ENCODE peak calls at places on chromosomes 6 and 20, in nine cellular contexts. One of them, this sample, is unnamed.
A peak's percentile ranks its signal among the peaks of the same experiment; 100 is the strongest.

GRCh38 chr6:122207794-122208193 is 191.7 kb upstream of the HSF2 start:
- DNase-seq in esophagus squamous epithelium: no peak
- DNase-seq in upper lobe of left lung: no peak
- DNase-seq in stomach: no peak
- DNase-seq in uterus: no peak
- DNase-seq in ovary: no peak
- DNase-seq in IMR-90: no peak
- DNase-seq in H1: no peak
- DNase-seq in adrenal gland: no peak
- DNase-seq in this sample: no peak

GRCh38 chr20:43691928-43692524 is 25.1 kb downstream of the MYBL2 start:
- DNase-seq in IMR-90: peak; percentile 18
- DNase-seq in uterus: no peak
- DNase-seq in upper lobe of left lung: no peak
- DNase-seq in ovary: no peak
- DNase-seq in H1: peak; percentile 25
- DNase-seq in adrenal gland: peak; percentile 62
- DNase-seq in stomach: peak; percentile 58
- DNase-seq in esophagus squamous epithelium: no peak
- DNase-seq in this sample: no peak

GRCh38 chr6:81561071-81561564 is 191.4 kb downstream of the TENT5A start:
- DNase-seq in adrenal gland: no peak
- DNase-seq in IMR-90: peak; percentile 23
- DNase-seq in ovary: no peak
- DNase-seq in esophagus squamous epithelium: no peak
- DNase-seq in upper lobe of left lung: no peak
- DNase-seq in H1: no peak
- DNase-seq in uterus: no peak
- DNase-seq in stomach: no peak
- DNase-seq in this sample: no peak

GRCh38 chr6:55069132-55069781 is 105.1 kb upstream of the HCRTR2 start:
- DNase-seq in stomach: peak; percentile 32
- DNase-seq in adrenal gland: peak; percentile 59
- DNase-seq in IMR-90: peak; percentile 66
- DNase-seq in H1: peak; percentile 2
- DNase-seq in esophagus squamous epithelium: no peak
- DNase-seq in upper lobe of left lung: no peak
- DNase-seq in uterus: no peak
- DNase-seq in ovary: no peak
- DNase-seq in this sample: no peak

GRCh38 chr6:47536816-47537401 is 59.3 kb downstream of the CD2AP start:
- DNase-seq in stomach: no peak
- DNase-seq in uterus: no peak
- DNase-seq in ovary: no peak
- DNase-seq in H1: no peak
- DNase-seq in esophagus squamous epithelium: no peak
- DNase-seq in upper lobe of left lung: no peak
- DNase-seq in IMR-90: no peak
- DNase-seq in adrenal gland: no peak
- DNase-seq in this sample: no peak

GRCh38 chr20:24488800-24489175 is 19.4 kb downstream of the SYNDIG1 start:
- DNase-seq in uterus: no peak
- DNase-seq in H1: no peak
- DNase-seq in stomach: no peak
- DNase-seq in adrenal gland: peak; percentile 0
- DNase-seq in esophagus squamous epithelium: no peak
- DNase-seq in ovary: no peak
- DNase-seq in IMR-90: no peak
- DNase-seq in upper lobe of left lung: no peak
- DNase-seq in this sample: no peak

GRCh38 chr6:113997106-113997505 is 26.2 kb upstream of the HDAC2 start:
- DNase-seq in IMR-90: peak; percentile 87
- DNase-seq in stomach: no peak
- DNase-seq in H1: no peak
- DNase-seq in adrenal gland: no peak
- DNase-seq in ovary: no peak
- DNase-seq in esophagus squamous epithelium: no peak
- DNase-seq in upper lobe of left lung: no peak
- DNase-seq in uterus: no peak
- DNase-seq in this sample: no peak

GRCh38 chr6:157893238-157893637 is 70.2 kb downstream of the SNX9 start:
- DNase-seq in upper lobe of left lung: no peak
- DNase-seq in uterus: no peak
- DNase-seq in H1: no peak
- DNase-seq in stomach: no peak
- DNase-seq in ovary: no peak
- DNase-seq in IMR-90: no peak
- DNase-seq in adrenal gland: no peak
- DNase-seq in esophagus squamous epithelium: no peak
- DNase-seq in this sample: no peak

GRCh38 chr20:14406495-14406894 is 69.1 kb upstream of the FLRT3 start:
- DNase-seq in esophagus squamous epithelium: no peak
- DNase-seq in adrenal gland: no peak
- DNase-seq in uterus: no peak
- DNase-seq in ovary: no peak
- DNase-seq in H1: no peak
- DNase-seq in upper lobe of left lung: no peak
- DNase-seq in stomach: no peak
- DNase-seq in IMR-90: peak; percentile 36
- DNase-seq in this sample: no peak

GRCh38 chr20:48600470-48600945 is 227.3 kb downstream of the PREX1 start:
- DNase-seq in upper lobe of left lung: no peak
- DNase-seq in ovary: peak; percentile 3
- DNase-seq in H1: no peak
- DNase-seq in uterus: no peak
- DNase-seq in esophagus squamous epithelium: no peak
- DNase-seq in IMR-90: no peak
- DNase-seq in adrenal gland: no peak
- DNase-seq in stomach: no peak
- DNase-seq in this sample: no peak

GRCh38 chr6:140504776-140505175 is 1130.3 kb upstream of the CITED2 start:
- DNase-seq in IMR-90: no peak
- DNase-seq in uterus: no peak
- DNase-seq in upper lobe of left lung: no peak
- DNase-seq in H1: no peak
- DNase-seq in ovary: no peak
- DNase-seq in esophagus squamous epithelium: no peak
- DNase-seq in adrenal gland: no peak
- DNase-seq in stomach: no peak
- DNase-seq in this sample: no peak

GRCh38 chr6:156016186-156016976 is 560.7 kb upstream of the NOX3 start:
- DNase-seq in ovary: no peak
- DNase-seq in H1: no peak
- DNase-seq in uterus: no peak
- DNase-seq in IMR-90: peak; percentile 68
- DNase-seq in adrenal gland: no peak
- DNase-seq in upper lobe of left lung: no peak
- DNase-seq in esophagus squamous epithelium: no peak
- DNase-seq in stomach: no peak
- DNase-seq in this sample: no peak

GRCh38 chr20:4151991-4152695 is 136.8 kb upstream of the RNF24 start:
- DNase-seq in IMR-90: peak; percentile 78
- DNase-seq in H1: no peak
- DNase-seq in upper lobe of left lung: no peak
- DNase-seq in ovary: no peak
- DNase-seq in adrenal gland: no peak
- DNase-seq in uterus: no peak
- DNase-seq in esophagus squamous epithelium: no peak
- DNase-seq in stomach: no peak
- DNase-seq in this sample: no peak

GRCh38 chr6:113570651-113571050 is 286.5 kb upstream of the MARCKS start:
- DNase-seq in stomach: no peak
- DNase-seq in ovary: no peak
- DNase-seq in esophagus squamous epithelium: no peak
- DNase-seq in IMR-90: no peak
- DNase-seq in H1: no peak
- DNase-seq in upper lobe of left lung: no peak
- DNase-seq in adrenal gland: no peak
- DNase-seq in uterus: no peak
- DNase-seq in this sample: no peak

GRCh38 chr6:166626177-166627038 is 643 bp downstream of the RPS6KA2 start:
- DNase-seq in stomach: peak; percentile 48
- DNase-seq in H1: no peak
- DNase-seq in esophagus squamous epithelium: no peak
- DNase-seq in upper lobe of left lung: peak; percentile 88
- DNase-seq in ovary: peak; percentile 64
- DNase-seq in uterus: no peak
- DNase-seq in IMR-90: peak; percentile 49
- DNase-seq in adrenal gland: peak; percentile 65
- DNase-seq in this sample: no peak

GRCh38 chr6:109036588-109037320 is 57.9 kb downstream of the SESN1 start:
- DNase-seq in uterus: peak; percentile 27
- DNase-seq in H1: no peak
- DNase-seq in IMR-90: no peak
- DNase-seq in adrenal gland: no peak
- DNase-seq in upper lobe of left lung: no peak
- DNase-seq in esophagus squamous epithelium: no peak
- DNase-seq in ovary: no peak
- DNase-seq in stomach: no peak
- DNase-seq in this sample: no peak

GRCh38 chr20:62117362-62117646 is 5.0 kb upstream of the LSM14B start:
- DNase-seq in H1: no peak
- DNase-seq in stomach: no peak
- DNase-seq in uterus: no peak
- DNase-seq in IMR-90: no peak
- DNase-seq in esophagus squamous epithelium: no peak
- DNase-seq in adrenal gland: no peak
- DNase-seq in ovary: no peak
- DNase-seq in upper lobe of left lung: no peak
- DNase-seq in this sample: no peak

GRCh38 chr6:3868544-3868943 is 19.4 kb downstream of the FAM50B start:
- DNase-seq in stomach: no peak
- DNase-seq in esophagus squamous epithelium: no peak
- DNase-seq in ovary: no peak
- DNase-seq in adrenal gland: no peak
- DNase-seq in H1: no peak
- DNase-seq in IMR-90: peak; percentile 28
- DNase-seq in upper lobe of left lung: no peak
- DNase-seq in uterus: no peak
- DNase-seq in this sample: no peak

GRCh38 chr20:24917797-24918578 is 31.1 kb upstream of the CST7 start:
- DNase-seq in esophagus squamous epithelium: no peak
- DNase-seq in H1: peak; percentile 67
- DNase-seq in stomach: peak; percentile 78
- DNase-seq in uterus: peak; percentile 26
- DNase-seq in IMR-90: peak; percentile 58
- DNase-seq in adrenal gland: peak; percentile 82
- DNase-seq in ovary: peak; percentile 77
- DNase-seq in upper lobe of left lung: peak; percentile 91
- DNase-seq in this sample: peak; percentile 62

GRCh38 chr6:130529569-130530149 is 163.8 kb downstream of the TMEM200A start:
- DNase-seq in uterus: no peak
- DNase-seq in stomach: no peak
- DNase-seq in ovary: no peak
- DNase-seq in H1: no peak
- DNase-seq in IMR-90: no peak
- DNase-seq in esophagus squamous epithelium: no peak
- DNase-seq in upper lobe of left lung: no peak
- DNase-seq in adrenal gland: no peak
- DNase-seq in this sample: no peak

GRCh38 chr6:14441371-14441781 is 323.8 kb downstream of the CD83 start:
- DNase-seq in IMR-90: peak; percentile 19
- DNase-seq in esophagus squamous epithelium: no peak
- DNase-seq in H1: no peak
- DNase-seq in ovary: peak; percentile 25
- DNase-seq in stomach: no peak
- DNase-seq in upper lobe of left lung: no peak
- DNase-seq in uterus: peak; percentile 46
- DNase-seq in adrenal gland: no peak
- DNase-seq in this sample: peak; percentile 41

GRCh38 chr6:79710127-79710526 is 79.0 kb downstream of the SH3BGRL2 start:
- DNase-seq in upper lobe of left lung: peak; percentile 12
- DNase-seq in H1: no peak
- DNase-seq in ovary: no peak
- DNase-seq in stomach: no peak
- DNase-seq in adrenal gland: no peak
- DNase-seq in uterus: no peak
- DNase-seq in IMR-90: no peak
- DNase-seq in esophagus squamous epithelium: no peak
- DNase-seq in this sample: no peak
- TF ChIP-seq CTCF in upper lobe of left lung: no peak
- TF ChIP-seq CTCF in H1: no peak
- TF ChIP-seq CTCF in ovary: no peak
- TF ChIP-seq CTCF in stomach: no peak
- TF ChIP-seq CTCF in adrenal gland: no peak
- TF ChIP-seq CTCF in uterus: no peak
- TF ChIP-seq CTCF in IMR-90: no peak
- TF ChIP-seq CTCF in esophagus squamous epithelium: no peak
- TF ChIP-seq CTCF in this sample: no peak

DNA sequence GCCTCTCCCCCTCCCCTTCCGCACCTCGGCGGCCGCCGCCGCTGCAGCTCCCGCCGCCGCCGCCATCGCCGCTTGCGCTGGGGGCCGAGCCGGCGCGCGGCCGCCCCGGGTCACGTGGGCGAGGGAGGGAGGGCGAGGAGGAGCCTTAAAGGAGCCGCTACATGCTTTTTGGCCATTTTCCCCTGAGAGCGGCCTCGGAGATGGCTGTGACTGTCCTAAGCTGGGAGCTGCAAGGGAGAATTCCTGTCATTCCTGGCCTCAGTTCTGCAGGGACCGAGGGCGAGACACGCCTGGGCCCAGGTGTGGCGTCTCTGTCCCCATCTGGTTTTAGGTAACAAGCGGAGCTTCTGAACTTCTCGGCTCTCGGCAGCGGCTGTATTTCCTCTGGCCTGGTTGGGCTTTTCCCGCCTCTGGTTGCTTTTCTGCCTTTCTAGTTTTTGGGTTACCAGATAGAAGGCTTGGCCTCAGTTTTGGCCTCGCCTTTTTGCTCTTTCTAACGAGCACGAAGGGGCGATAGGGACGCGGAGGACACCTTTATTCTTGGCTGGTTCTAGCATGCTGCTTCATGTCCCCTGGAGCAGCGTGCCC is at the start of gene EHMT2:
- DNase-seq in stomach: peak; percentile 85
- DNase-seq in upper lobe of left lung: peak; percentile 97
- DNase-seq in ovary: peak; percentile 85
- DNase-seq in H1: no peak
- DNase-seq in IMR-90: peak; percentile 68
- DNase-seq in adrenal gland: peak; percentile 91
- DNase-seq in uterus: peak; percentile 81
- DNase-seq in esophagus squamous epithelium: no peak
- DNase-seq in this sample: peak; percentile 88
- TF ChIP-seq POLR2A in stomach: no peak
- TF ChIP-seq POLR2A in upper lobe of left lung: peak; percentile 30
- TF ChIP-seq POLR2A in ovary: peak; percentile 60
- TF ChIP-seq POLR2A in H1: peak; percentile 84
- TF ChIP-seq POLR2A in IMR-90: no peak
- TF ChIP-seq POLR2A in adrenal gland: no peak
- TF ChIP-seq POLR2A in uterus: peak; percentile 77
- TF ChIP-seq POLR2A in esophagus squamous epithelium: peak; percentile 67
- TF ChIP-seq POLR2A in this sample: peak; percentile 67

GRCh38 chr6:138455746-138456392 is 43.4 kb downstream of the NHSL1 start:
- DNase-seq in IMR-90: peak; percentile 52
- DNase-seq in stomach: no peak
- DNase-seq in esophagus squamous epithelium: no peak
- DNase-seq in uterus: no peak
- DNase-seq in H1: no peak
- DNase-seq in adrenal gland: no peak
- DNase-seq in upper lobe of left lung: no peak
- DNase-seq in ovary: no peak
- DNase-seq in this sample: no peak
- H3K4me3 ChIP-seq in IMR-90: no peak overlapping the region
- H3K4me3 ChIP-seq in stomach: no peak overlapping the region
- H3K4me3 ChIP-seq in esophagus squamous epithelium: no peak overlapping the region
- H3K4me3 ChIP-seq in uterus: no peak overlapping the region
- H3K4me3 ChIP-seq in H1: no peak overlapping the region
- H3K4me3 ChIP-seq in adrenal gland: no peak overlapping the region
- H3K4me3 ChIP-seq in upper lobe of left lung: no peak overlapping the region
- H3K4me3 ChIP-seq in ovary: no peak overlapping the region
- H3K4me3 ChIP-seq in this sample: no peak overlapping the region

GRCh38 chr20:32240220-32240619 is 32.5 kb downstream of the POFUT1 start:
- DNase-seq in H1: no peak
- DNase-seq in adrenal gland: no peak
- DNase-seq in IMR-90: no peak
- DNase-seq in ovary: no peak
- DNase-seq in esophagus squamous epithelium: no peak
- DNase-seq in stomach: no peak
- DNase-seq in uterus: no peak
- DNase-seq in upper lobe of left lung: no peak
- DNase-seq in this sample: no peak
- TF ChIP-seq CTCF in H1: no peak
- TF ChIP-seq CTCF in adrenal gland: no peak
- TF ChIP-seq CTCF in IMR-90: no peak
- TF ChIP-seq CTCF in ovary: no peak
- TF ChIP-seq CTCF in esophagus squamous epithelium: no peak
- TF ChIP-seq CTCF in stomach: no peak
- TF ChIP-seq CTCF in uterus: no peak
- TF ChIP-seq CTCF in upper lobe of left lung: no peak
- TF ChIP-seq CTCF in this sample: no peak

This sample was measured in heart left ventricle.